ENCODE peak calls at places on chromosomes 2 and 18, in seven cellular contexts. A is iPS-NIHi11; E is M059J; H is activated CD4-positive, alpha-beta T cell treated with anti-CD3 and anti-CD28 coated beads for 48 hours; J is neuronal stem cell; L is LoVo; X is cerebellar cortex. C is an unnamed sample.

GRCh38 chr18:24517554-24517953 is 57.1 kb downstream of the HRH4 start:
- DNase-seq in A (no peak), E (no peak), H (no peak), J (no peak), L (no peak), X (no peak), C (no peak)

GRCh38 chr2:49207204-49207603 is 52.9 kb upstream of the FSHR start:
- DNase-seq in A (no peak), E (no peak), H (no peak), J (no peak), L (no peak), X (no peak), C (no peak)

GRCh38 chr2:231008131-231008530 is 12.2 kb downstream of the SPATA3 start:
- DNase-seq in A (no peak), E (no peak), H (no peak), J (no peak), L (no peak), X (no peak), C (no peak)

GRCh38 chr2:9071032-9071431 is 67.5 kb upstream of the MBOAT2 start:
- DNase-seq in A (peak; percentile 30), E (peak; percentile 96), H (peak; percentile 44), J (no peak), L (peak; percentile 93), X (no peak), C (no peak)

GRCh38 chr2:64831134-64831976 is 157.8 kb upstream of the SLC1A4 start:
- DNase-seq in A (peak; percentile 86), E (peak; percentile 99), H (peak; percentile 91), J (peak; percentile 41), L (peak; percentile 98), X (peak; percentile 69), C (peak; percentile 75)

GRCh38 chr2:203983064-203983715 is 46.6 kb downstream of the ICOS start:
- DNase-seq in A (no peak), E (no peak), H (no peak), J (no peak), L (no peak), X (no peak), C (no peak)

GRCh38 chr2:120108049-120108448 is 95.2 kb downstream of the EPB41L5 start:
- DNase-seq in A (peak; percentile 21), E (peak; percentile 66), H (no peak), J (no peak), L (peak; percentile 31), X (peak; percentile 89), C (no peak)

GRCh38 chr2:146821836-146822316 is 1023.0 kb upstream of the ACVR2A start:
- DNase-seq in A (no peak), E (peak; percentile 24), H (no peak), J (no peak), L (no peak), X (no peak), C (no peak)

GRCh38 chr2:6524678-6525367 is 340.9 kb downstream of the CMPK2 start:
- DNase-seq in A (no peak), E (peak; percentile 2), H (no peak), J (no peak), L (no peak), X (no peak), C (no peak)

GRCh38 chr2:69948032-69948962 is 13.1 kb downstream of the ASPRV1 start:
- DNase-seq in A (peak; percentile 45), E (no peak), H (no peak), J (no peak), L (no peak), X (peak; percentile 80), C (peak; percentile 34)

GRCh38 chr2:227703961-227704360 is 13.9 kb downstream of the SLC19A3 start:
- DNase-seq in A (no peak), E (peak; percentile 73), H (no peak), J (no peak), L (peak; percentile 11), X (no peak), C (no peak)

GRCh38 chr2:176085861-176086771 is 2.4 kb upstream of the EVX2 start:
- DNase-seq in A (no peak), E (peak; percentile 48), H (no peak), J (no peak), L (no peak), X (peak; percentile 20), C (peak; percentile 78)

GRCh38 chr2:16102287-16102975 is 162.1 kb downstream of the MYCN start:
- DNase-seq in A (no peak), E (no peak), H (no peak), J (no peak), L (no peak), X (no peak), C (peak; percentile 74)

GRCh38 chr2:26942543-26943295 is 27.7 kb upstream of the MAPRE3 start:
- DNase-seq in A (peak; percentile 90), E (peak; percentile 35), H (peak; percentile 81), J (peak; percentile 65), L (peak; percentile 51), X (peak; percentile 80), C (peak; percentile 80)

GRCh38 chr2:48829036-48829435 is 73.5 kb upstream of the LHCGR start:
- DNase-seq in A (no peak), E (peak; percentile 44), H (no peak), J (no peak), L (no peak), X (no peak), C (no peak)

GRCh38 chr2:239465017-239466001 is 64.5 kb upstream of the HDAC4 start:
- DNase-seq in A (peak; percentile 56), E (peak; percentile 68), H (no peak), J (no peak), L (peak; percentile 58), X (no peak), C (no peak)

GRCh38 chr18:73093687-73094250 is 226.0 kb upstream of the NETO1 start:
- DNase-seq in A (no peak), E (no peak), H (no peak), J (no peak), L (no peak), X (no peak), C (no peak)

GRCh38 chr18:56984731-56985130 is 162.2 kb upstream of the BOD1L2 start:
- DNase-seq in A (no peak), E (no peak), H (no peak), J (no peak), L (no peak), X (no peak), C (no peak)

GRCh38 chr2:23651187-23651983 is 266.4 kb downstream of the KLHL29 start:
- DNase-seq in A (no peak), E (peak; percentile 88), H (no peak), J (no peak), L (peak; percentile 6), X (no peak), C (no peak)

GRCh38 chr18:2326999-2327398 is 244.3 kb downstream of the METTL4 start:
- DNase-seq in A (no peak), E (peak; percentile 9), H (no peak), J (no peak), L (no peak), X (no peak), C (no peak)

GRCh38 chr2:236583621-236584203 is 14.1 kb downstream of the ACKR3 start:
- DNase-seq in A (no peak), E (no peak), H (no peak), J (no peak), L (no peak), X (no peak), C (no peak)